ENCODE peak calls at places on chromosomes 12 and 14, in ten cellular contexts. One of them, this sample, is unnamed.

GRCh38 chr14:77965919-77966435 is 166.1 kb downstream of the ADCK1 start:
- DNase-seq in activated CD4-positive, alpha-beta T cell treated with anti-CD3 and anti-CD28 coated beads for 48 hours: peak; percentile 3
- DNase-seq in HEK293T: no peak
- DNase-seq in ureter: no peak
- DNase-seq in B cell: no peak
- DNase-seq in MM.1S: peak; percentile 12
- DNase-seq in CD8-positive, alpha-beta memory T cell: no peak
- DNase-seq in stimulated activated naive CD8-positive, alpha-beta T cell treated with anti-CD3 and anti-CD28 coated beads, Interleukin-15, Interleukin-2, amounts not matched to agents 100 U/mL and 50 U/mL, for 24 hours: no peak
- DNase-seq in stimulated activated CD8-positive, alpha-beta memory T cell treated with anti-CD3 and anti-CD28 coated beads, Interleukin-15, amount 100 ng/mL, for 24 hours: no peak
- DNase-seq in effector memory CD8-positive, alpha-beta T cell: no peak
- DNase-seq in this sample: peak; percentile 8

GRCh38 chr12:103626498-103626897 is 39.4 kb downstream of the STAB2 start:
- DNase-seq in stimulated activated CD8-positive, alpha-beta memory T cell treated with anti-CD3 and anti-CD28 coated beads, Interleukin-15, amount 100 ng/mL, for 24 hours: no peak
- DNase-seq in ureter: no peak
- DNase-seq in effector memory CD8-positive, alpha-beta T cell: no peak
- DNase-seq in activated CD4-positive, alpha-beta T cell treated with anti-CD3 and anti-CD28 coated beads for 48 hours: peak; percentile 17
- DNase-seq in MM.1S: no peak
- DNase-seq in CD8-positive, alpha-beta memory T cell: no peak
- DNase-seq in B cell: no peak
- DNase-seq in HEK293T: peak; percentile 33
- DNase-seq in stimulated activated naive CD8-positive, alpha-beta T cell treated with anti-CD3 and anti-CD28 coated beads, Interleukin-15, Interleukin-2, amounts not matched to agents 100 U/mL and 50 U/mL, for 24 hours: no peak
- DNase-seq in this sample: no peak

GRCh38 chr12:127238061-127238460 is 1028.9 kb upstream of the TMEM132C start:
- DNase-seq in ureter: no peak
- DNase-seq in stimulated activated CD8-positive, alpha-beta memory T cell treated with anti-CD3 and anti-CD28 coated beads, Interleukin-15, amount 100 ng/mL, for 24 hours: no peak
- DNase-seq in HEK293T: no peak
- DNase-seq in stimulated activated naive CD8-positive, alpha-beta T cell treated with anti-CD3 and anti-CD28 coated beads, Interleukin-15, Interleukin-2, amounts not matched to agents 100 U/mL and 50 U/mL, for 24 hours: no peak
- DNase-seq in CD8-positive, alpha-beta memory T cell: no peak
- DNase-seq in MM.1S: no peak
- DNase-seq in effector memory CD8-positive, alpha-beta T cell: no peak
- DNase-seq in activated CD4-positive, alpha-beta T cell treated with anti-CD3 and anti-CD28 coated beads for 48 hours: no peak
- DNase-seq in B cell: no peak
- DNase-seq in this sample: no peak

GRCh38 chr12:41903014-41903702 is 241.5 kb downstream of the GXYLT1 start:
- DNase-seq in ureter: no peak
- DNase-seq in stimulated activated CD8-positive, alpha-beta memory T cell treated with anti-CD3 and anti-CD28 coated beads, Interleukin-15, amount 100 ng/mL, for 24 hours: no peak
- DNase-seq in CD8-positive, alpha-beta memory T cell: no peak
- DNase-seq in HEK293T: no peak
- DNase-seq in stimulated activated naive CD8-positive, alpha-beta T cell treated with anti-CD3 and anti-CD28 coated beads, Interleukin-15, Interleukin-2, amounts not matched to agents 100 U/mL and 50 U/mL, for 24 hours: no peak
- DNase-seq in effector memory CD8-positive, alpha-beta T cell: no peak
- DNase-seq in MM.1S: no peak
- DNase-seq in B cell: no peak
- DNase-seq in activated CD4-positive, alpha-beta T cell treated with anti-CD3 and anti-CD28 coated beads for 48 hours: no peak
- DNase-seq in this sample: no peak

GRCh38 chr14:64550539-64551333 is 975 bp downstream of the PPP1R36 start:
- DNase-seq in MM.1S: no peak
- DNase-seq in effector memory CD8-positive, alpha-beta T cell: no peak
- DNase-seq in stimulated activated CD8-positive, alpha-beta memory T cell treated with anti-CD3 and anti-CD28 coated beads, Interleukin-15, amount 100 ng/mL, for 24 hours: no peak
- DNase-seq in HEK293T: no peak
- DNase-seq in CD8-positive, alpha-beta memory T cell: no peak
- DNase-seq in activated CD4-positive, alpha-beta T cell treated with anti-CD3 and anti-CD28 coated beads for 48 hours: no peak
- DNase-seq in ureter: no peak
- DNase-seq in B cell: no peak
- DNase-seq in stimulated activated naive CD8-positive, alpha-beta T cell treated with anti-CD3 and anti-CD28 coated beads, Interleukin-15, Interleukin-2, amounts not matched to agents 100 U/mL and 50 U/mL, for 24 hours: no peak
- DNase-seq in this sample: no peak

GRCh38 chr12:122615780-122616179 is 87.4 kb downstream of the HCAR2 start:
- DNase-seq in CD8-positive, alpha-beta memory T cell: no peak
- DNase-seq in activated CD4-positive, alpha-beta T cell treated with anti-CD3 and anti-CD28 coated beads for 48 hours: no peak
- DNase-seq in B cell: no peak
- DNase-seq in effector memory CD8-positive, alpha-beta T cell: no peak
- DNase-seq in MM.1S: no peak
- DNase-seq in stimulated activated CD8-positive, alpha-beta memory T cell treated with anti-CD3 and anti-CD28 coated beads, Interleukin-15, amount 100 ng/mL, for 24 hours: no peak
- DNase-seq in HEK293T: no peak
- DNase-seq in ureter: no peak
- DNase-seq in stimulated activated naive CD8-positive, alpha-beta T cell treated with anti-CD3 and anti-CD28 coated beads, Interleukin-15, Interleukin-2, amounts not matched to agents 100 U/mL and 50 U/mL, for 24 hours: no peak
- DNase-seq in this sample: no peak

GRCh38 chr12:57623385-57623784 is 9.6 kb downstream of the B4GALNT1 start:
- DNase-seq in activated CD4-positive, alpha-beta T cell treated with anti-CD3 and anti-CD28 coated beads for 48 hours: no peak
- DNase-seq in stimulated activated CD8-positive, alpha-beta memory T cell treated with anti-CD3 and anti-CD28 coated beads, Interleukin-15, amount 100 ng/mL, for 24 hours: no peak
- DNase-seq in B cell: no peak
- DNase-seq in effector memory CD8-positive, alpha-beta T cell: no peak
- DNase-seq in ureter: no peak
- DNase-seq in MM.1S: no peak
- DNase-seq in stimulated activated naive CD8-positive, alpha-beta T cell treated with anti-CD3 and anti-CD28 coated beads, Interleukin-15, Interleukin-2, amounts not matched to agents 100 U/mL and 50 U/mL, for 24 hours: no peak
- DNase-seq in HEK293T: no peak
- DNase-seq in CD8-positive, alpha-beta memory T cell: no peak
- DNase-seq in this sample: no peak

GRCh38 chr12:96248532-96248931 is 54.4 kb downstream of the ELK3 start:
- DNase-seq in effector memory CD8-positive, alpha-beta T cell: no peak
- DNase-seq in stimulated activated naive CD8-positive, alpha-beta T cell treated with anti-CD3 and anti-CD28 coated beads, Interleukin-15, Interleukin-2, amounts not matched to agents 100 U/mL and 50 U/mL, for 24 hours: no peak
- DNase-seq in CD8-positive, alpha-beta memory T cell: no peak
- DNase-seq in stimulated activated CD8-positive, alpha-beta memory T cell treated with anti-CD3 and anti-CD28 coated beads, Interleukin-15, amount 100 ng/mL, for 24 hours: no peak
- DNase-seq in B cell: no peak
- DNase-seq in HEK293T: no peak
- DNase-seq in ureter: no peak
- DNase-seq in MM.1S: no peak
- DNase-seq in activated CD4-positive, alpha-beta T cell treated with anti-CD3 and anti-CD28 coated beads for 48 hours: no peak
- DNase-seq in this sample: no peak

GRCh38 chr12:88753074-88753473 is 172.8 kb upstream of the KITLG start:
- DNase-seq in MM.1S: no peak
- DNase-seq in activated CD4-positive, alpha-beta T cell treated with anti-CD3 and anti-CD28 coated beads for 48 hours: no peak
- DNase-seq in stimulated activated CD8-positive, alpha-beta memory T cell treated with anti-CD3 and anti-CD28 coated beads, Interleukin-15, amount 100 ng/mL, for 24 hours: no peak
- DNase-seq in B cell: no peak
- DNase-seq in stimulated activated naive CD8-positive, alpha-beta T cell treated with anti-CD3 and anti-CD28 coated beads, Interleukin-15, Interleukin-2, amounts not matched to agents 100 U/mL and 50 U/mL, for 24 hours: no peak
- DNase-seq in effector memory CD8-positive, alpha-beta T cell: no peak
- DNase-seq in ureter: no peak
- DNase-seq in HEK293T: no peak
- DNase-seq in CD8-positive, alpha-beta memory T cell: no peak
- DNase-seq in this sample: no peak

GRCh38 chr14:62269204-62269603 is 507.0 kb downstream of the SNAPC1 start:
- DNase-seq in ureter: no peak
- DNase-seq in HEK293T: no peak
- DNase-seq in stimulated activated CD8-positive, alpha-beta memory T cell treated with anti-CD3 and anti-CD28 coated beads, Interleukin-15, amount 100 ng/mL, for 24 hours: no peak
- DNase-seq in MM.1S: no peak
- DNase-seq in stimulated activated naive CD8-positive, alpha-beta T cell treated with anti-CD3 and anti-CD28 coated beads, Interleukin-15, Interleukin-2, amounts not matched to agents 100 U/mL and 50 U/mL, for 24 hours: peak; percentile 11
- DNase-seq in activated CD4-positive, alpha-beta T cell treated with anti-CD3 and anti-CD28 coated beads for 48 hours: peak; percentile 25
- DNase-seq in B cell: no peak
- DNase-seq in effector memory CD8-positive, alpha-beta T cell: no peak
- DNase-seq in CD8-positive, alpha-beta memory T cell: no peak
- DNase-seq in this sample: no peak

GRCh38 chr14:66038214-66038977 is 447.8 kb upstream of the CCDC196 start:
- DNase-seq in effector memory CD8-positive, alpha-beta T cell: no peak
- DNase-seq in stimulated activated naive CD8-positive, alpha-beta T cell treated with anti-CD3 and anti-CD28 coated beads, Interleukin-15, Interleukin-2, amounts not matched to agents 100 U/mL and 50 U/mL, for 24 hours: no peak
- DNase-seq in ureter: peak; percentile 47
- DNase-seq in MM.1S: no peak
- DNase-seq in activated CD4-positive, alpha-beta T cell treated with anti-CD3 and anti-CD28 coated beads for 48 hours: no peak
- DNase-seq in HEK293T: peak; percentile 19
- DNase-seq in stimulated activated CD8-positive, alpha-beta memory T cell treated with anti-CD3 and anti-CD28 coated beads, Interleukin-15, amount 100 ng/mL, for 24 hours: no peak
- DNase-seq in CD8-positive, alpha-beta memory T cell: no peak
- DNase-seq in B cell: no peak
- DNase-seq in this sample: no peak

GRCh38 chr12:69189378-69189978 is 49.9 kb upstream of the CPSF6 start:
- DNase-seq in stimulated activated CD8-positive, alpha-beta memory T cell treated with anti-CD3 and anti-CD28 coated beads, Interleukin-15, amount 100 ng/mL, for 24 hours: no peak
- DNase-seq in activated CD4-positive, alpha-beta T cell treated with anti-CD3 and anti-CD28 coated beads for 48 hours: no peak
- DNase-seq in effector memory CD8-positive, alpha-beta T cell: no peak
- DNase-seq in ureter: no peak
- DNase-seq in CD8-positive, alpha-beta memory T cell: no peak
- DNase-seq in stimulated activated naive CD8-positive, alpha-beta T cell treated with anti-CD3 and anti-CD28 coated beads, Interleukin-15, Interleukin-2, amounts not matched to agents 100 U/mL and 50 U/mL, for 24 hours: no peak
- DNase-seq in B cell: no peak
- DNase-seq in MM.1S: no peak
- DNase-seq in HEK293T: no peak
- DNase-seq in this sample: no peak

GRCh38 chr12:70032076-70032475 is 207.0 kb downstream of the MYRFL start:
- DNase-seq in B cell: no peak
- DNase-seq in stimulated activated CD8-positive, alpha-beta memory T cell treated with anti-CD3 and anti-CD28 coated beads, Interleukin-15, amount 100 ng/mL, for 24 hours: no peak
- DNase-seq in ureter: no peak
- DNase-seq in stimulated activated naive CD8-positive, alpha-beta T cell treated with anti-CD3 and anti-CD28 coated beads, Interleukin-15, Interleukin-2, amounts not matched to agents 100 U/mL and 50 U/mL, for 24 hours: no peak
- DNase-seq in HEK293T: no peak
- DNase-seq in effector memory CD8-positive, alpha-beta T cell: no peak
- DNase-seq in CD8-positive, alpha-beta memory T cell: no peak
- DNase-seq in MM.1S: no peak
- DNase-seq in activated CD4-positive, alpha-beta T cell treated with anti-CD3 and anti-CD28 coated beads for 48 hours: no peak
- DNase-seq in this sample: no peak

GRCh38 chr12:120528861-120529525 is at the start of gene COQ5:
- DNase-seq in HEK293T: peak; percentile 84
- DNase-seq in B cell: peak; percentile 87
- DNase-seq in effector memory CD8-positive, alpha-beta T cell: peak; percentile 75
- DNase-seq in activated CD4-positive, alpha-beta T cell treated with anti-CD3 and anti-CD28 coated beads for 48 hours: peak; percentile 90
- DNase-seq in stimulated activated CD8-positive, alpha-beta memory T cell treated with anti-CD3 and anti-CD28 coated beads, Interleukin-15, amount 100 ng/mL, for 24 hours: peak; percentile 64
- DNase-seq in stimulated activated naive CD8-positive, alpha-beta T cell treated with anti-CD3 and anti-CD28 coated beads, Interleukin-15, Interleukin-2, amounts not matched to agents 100 U/mL and 50 U/mL, for 24 hours: peak; percentile 89
- DNase-seq in CD8-positive, alpha-beta memory T cell: peak; percentile 86
- DNase-seq in ureter: peak; percentile 91
- DNase-seq in MM.1S: peak; percentile 73
- DNase-seq in this sample: no peak

GRCh38 chr12:124299628-124300388 is 4.9 kb downstream of the RFLNA start:
- DNase-seq in HEK293T: no peak
- DNase-seq in activated CD4-positive, alpha-beta T cell treated with anti-CD3 and anti-CD28 coated beads for 48 hours: no peak
- DNase-seq in MM.1S: no peak
- DNase-seq in stimulated activated naive CD8-positive, alpha-beta T cell treated with anti-CD3 and anti-CD28 coated beads, Interleukin-15, Interleukin-2, amounts not matched to agents 100 U/mL and 50 U/mL, for 24 hours: no peak
- DNase-seq in ureter: no peak
- DNase-seq in CD8-positive, alpha-beta memory T cell: no peak
- DNase-seq in stimulated activated CD8-positive, alpha-beta memory T cell treated with anti-CD3 and anti-CD28 coated beads, Interleukin-15, amount 100 ng/mL, for 24 hours: no peak
- DNase-seq in B cell: no peak
- DNase-seq in effector memory CD8-positive, alpha-beta T cell: no peak
- DNase-seq in this sample: no peak

GRCh38 chr12:65977384-65977783 is 153.1 kb downstream of the HMGA2 start:
- DNase-seq in stimulated activated naive CD8-positive, alpha-beta T cell treated with anti-CD3 and anti-CD28 coated beads, Interleukin-15, Interleukin-2, amounts not matched to agents 100 U/mL and 50 U/mL, for 24 hours: no peak
- DNase-seq in B cell: no peak
- DNase-seq in effector memory CD8-positive, alpha-beta T cell: no peak
- DNase-seq in activated CD4-positive, alpha-beta T cell treated with anti-CD3 and anti-CD28 coated beads for 48 hours: no peak
- DNase-seq in MM.1S: no peak
- DNase-seq in HEK293T: no peak
- DNase-seq in stimulated activated CD8-positive, alpha-beta memory T cell treated with anti-CD3 and anti-CD28 coated beads, Interleukin-15, amount 100 ng/mL, for 24 hours: no peak
- DNase-seq in CD8-positive, alpha-beta memory T cell: no peak
- DNase-seq in ureter: no peak
- DNase-seq in this sample: no peak

GRCh38 chr14:77248666-77249065 is 22.3 kb downstream of the NGB start:
- DNase-seq in HEK293T: no peak
- DNase-seq in ureter: no peak
- DNase-seq in CD8-positive, alpha-beta memory T cell: no peak
- DNase-seq in stimulated activated naive CD8-positive, alpha-beta T cell treated with anti-CD3 and anti-CD28 coated beads, Interleukin-15, Interleukin-2, amounts not matched to agents 100 U/mL and 50 U/mL, for 24 hours: no peak
- DNase-seq in stimulated activated CD8-positive, alpha-beta memory T cell treated with anti-CD3 and anti-CD28 coated beads, Interleukin-15, amount 100 ng/mL, for 24 hours: no peak
- DNase-seq in activated CD4-positive, alpha-beta T cell treated with anti-CD3 and anti-CD28 coated beads for 48 hours: no peak
- DNase-seq in MM.1S: no peak
- DNase-seq in B cell: no peak
- DNase-seq in effector memory CD8-positive, alpha-beta T cell: no peak
- DNase-seq in this sample: no peak

GRCh38 chr12:119052001-119052400 is 70.7 kb downstream of the SRRM4 start:
- DNase-seq in ureter: no peak
- DNase-seq in MM.1S: no peak
- DNase-seq in stimulated activated naive CD8-positive, alpha-beta T cell treated with anti-CD3 and anti-CD28 coated beads, Interleukin-15, Interleukin-2, amounts not matched to agents 100 U/mL and 50 U/mL, for 24 hours: no peak
- DNase-seq in CD8-positive, alpha-beta memory T cell: no peak
- DNase-seq in effector memory CD8-positive, alpha-beta T cell: no peak
- DNase-seq in B cell: no peak
- DNase-seq in stimulated activated CD8-positive, alpha-beta memory T cell treated with anti-CD3 and anti-CD28 coated beads, Interleukin-15, amount 100 ng/mL, for 24 hours: no peak
- DNase-seq in activated CD4-positive, alpha-beta T cell treated with anti-CD3 and anti-CD28 coated beads for 48 hours: no peak
- DNase-seq in HEK293T: no peak
- DNase-seq in this sample: no peak

GRCh38 chr14:49659526-49660455 is 24.7 kb upstream of the DNAAF2 start:
- DNase-seq in activated CD4-positive, alpha-beta T cell treated with anti-CD3 and anti-CD28 coated beads for 48 hours: no peak
- DNase-seq in effector memory CD8-positive, alpha-beta T cell: no peak
- DNase-seq in HEK293T: no peak
- DNase-seq in stimulated activated naive CD8-positive, alpha-beta T cell treated with anti-CD3 and anti-CD28 coated beads, Interleukin-15, Interleukin-2, amounts not matched to agents 100 U/mL and 50 U/mL, for 24 hours: no peak
- DNase-seq in MM.1S: no peak
- DNase-seq in B cell: no peak
- DNase-seq in ureter: no peak
- DNase-seq in stimulated activated CD8-positive, alpha-beta memory T cell treated with anti-CD3 and anti-CD28 coated beads, Interleukin-15, amount 100 ng/mL, for 24 hours: no peak
- DNase-seq in CD8-positive, alpha-beta memory T cell: no peak
- DNase-seq in this sample: no peak

GRCh38 chr14:60878536-60878935 is 102.3 kb downstream of the TRMT5 start:
- DNase-seq in HEK293T: no peak
- DNase-seq in stimulated activated naive CD8-positive, alpha-beta T cell treated with anti-CD3 and anti-CD28 coated beads, Interleukin-15, Interleukin-2, amounts not matched to agents 100 U/mL and 50 U/mL, for 24 hours: no peak
- DNase-seq in effector memory CD8-positive, alpha-beta T cell: no peak
- DNase-seq in ureter: no peak
- DNase-seq in B cell: no peak
- DNase-seq in activated CD4-positive, alpha-beta T cell treated with anti-CD3 and anti-CD28 coated beads for 48 hours: no peak
- DNase-seq in CD8-positive, alpha-beta memory T cell: no peak
- DNase-seq in MM.1S: no peak
- DNase-seq in stimulated activated CD8-positive, alpha-beta memory T cell treated with anti-CD3 and anti-CD28 coated beads, Interleukin-15, amount 100 ng/mL, for 24 hours: no peak
- DNase-seq in this sample: no peak

GRCh38 chr12:101781834-101782543 is 42.7 kb upstream of the SYCP3 start:
- DNase-seq in activated CD4-positive, alpha-beta T cell treated with anti-CD3 and anti-CD28 coated beads for 48 hours: no peak
- DNase-seq in B cell: no peak
- DNase-seq in ureter: no peak
- DNase-seq in HEK293T: no peak
- DNase-seq in stimulated activated CD8-positive, alpha-beta memory T cell treated with anti-CD3 and anti-CD28 coated beads, Interleukin-15, amount 100 ng/mL, for 24 hours: no peak
- DNase-seq in CD8-positive, alpha-beta memory T cell: no peak
- DNase-seq in MM.1S: no peak
- DNase-seq in effector memory CD8-positive, alpha-beta T cell: no peak
- DNase-seq in stimulated activated naive CD8-positive, alpha-beta T cell treated with anti-CD3 and anti-CD28 coated beads, Interleukin-15, Interleukin-2, amounts not matched to agents 100 U/mL and 50 U/mL, for 24 hours: no peak
- DNase-seq in this sample: no peak

GRCh38 chr14:50667491-50668007 is 557 bp downstream of the SAV1 start:
- DNase-seq in stimulated activated naive CD8-positive, alpha-beta T cell treated with anti-CD3 and anti-CD28 coated beads, Interleukin-15, Interleukin-2, amounts not matched to agents 100 U/mL and 50 U/mL, for 24 hours: no peak
- DNase-seq in activated CD4-positive, alpha-beta T cell treated with anti-CD3 and anti-CD28 coated beads for 48 hours: no peak
- DNase-seq in HEK293T: peak; percentile 19
- DNase-seq in CD8-positive, alpha-beta memory T cell: peak; percentile 60
- DNase-seq in effector memory CD8-positive, alpha-beta T cell: peak; percentile 15
- DNase-seq in B cell: peak; percentile 65
- DNase-seq in MM.1S: peak; percentile 35
- DNase-seq in stimulated activated CD8-positive, alpha-beta memory T cell treated with anti-CD3 and anti-CD28 coated beads, Interleukin-15, amount 100 ng/mL, for 24 hours: no peak
- DNase-seq in ureter: peak; percentile 46
- DNase-seq in this sample: no peak

GRCh38 chr12:39902823-39903222 is 203.1 kb downstream of the SLC2A13 start:
- DNase-seq in activated CD4-positive, alpha-beta T cell treated with anti-CD3 and anti-CD28 coated beads for 48 hours: no peak
- DNase-seq in CD8-positive, alpha-beta memory T cell: no peak
- DNase-seq in stimulated activated CD8-positive, alpha-beta memory T cell treated with anti-CD3 and anti-CD28 coated beads, Interleukin-15, amount 100 ng/mL, for 24 hours: no peak
- DNase-seq in effector memory CD8-positive, alpha-beta T cell: no peak
- DNase-seq in B cell: no peak
- DNase-seq in stimulated activated naive CD8-positive, alpha-beta T cell treated with anti-CD3 and anti-CD28 coated beads, Interleukin-15, Interleukin-2, amounts not matched to agents 100 U/mL and 50 U/mL, for 24 hours: no peak
- DNase-seq in ureter: no peak
- DNase-seq in MM.1S: no peak
- DNase-seq in HEK293T: no peak
- DNase-seq in this sample: no peak

GRCh38 chr14:102057480-102058114 is 29.2 kb downstream of the HSP90AA1 start:
- DNase-seq in MM.1S: no peak
- DNase-seq in stimulated activated naive CD8-positive, alpha-beta T cell treated with anti-CD3 and anti-CD28 coated beads, Interleukin-15, Interleukin-2, amounts not matched to agents 100 U/mL and 50 U/mL, for 24 hours: no peak
- DNase-seq in effector memory CD8-positive, alpha-beta T cell: peak; percentile 30
- DNase-seq in activated CD4-positive, alpha-beta T cell treated with anti-CD3 and anti-CD28 coated beads for 48 hours: no peak
- DNase-seq in stimulated activated CD8-positive, alpha-beta memory T cell treated with anti-CD3 and anti-CD28 coated beads, Interleukin-15, amount 100 ng/mL, for 24 hours: no peak
- DNase-seq in HEK293T: no peak
- DNase-seq in CD8-positive, alpha-beta memory T cell: peak; percentile 51
- DNase-seq in ureter: no peak
- DNase-seq in B cell: no peak
- DNase-seq in this sample: no peak

GRCh38 chr14:73795974-73796373 is 55.7 kb upstream of the PTGR2 start:
- DNase-seq in activated CD4-positive, alpha-beta T cell treated with anti-CD3 and anti-CD28 coated beads for 48 hours: no peak
- DNase-seq in HEK293T: no peak
- DNase-seq in B cell: no peak
- DNase-seq in stimulated activated CD8-positive, alpha-beta memory T cell treated with anti-CD3 and anti-CD28 coated beads, Interleukin-15, amount 100 ng/mL, for 24 hours: no peak
- DNase-seq in CD8-positive, alpha-beta memory T cell: no peak
- DNase-seq in effector memory CD8-positive, alpha-beta T cell: no peak
- DNase-seq in stimulated activated naive CD8-positive, alpha-beta T cell treated with anti-CD3 and anti-CD28 coated beads, Interleukin-15, Interleukin-2, amounts not matched to agents 100 U/mL and 50 U/mL, for 24 hours: no peak
- DNase-seq in MM.1S: no peak
- DNase-seq in ureter: no peak
- DNase-seq in this sample: no peak

GRCh38 chr12:4379410-4379809 is at the start of gene FGF23:
- DNase-seq in stimulated activated naive CD8-positive, alpha-beta T cell treated with anti-CD3 and anti-CD28 coated beads, Interleukin-15, Interleukin-2, amounts not matched to agents 100 U/mL and 50 U/mL, for 24 hours: no peak
- DNase-seq in effector memory CD8-positive, alpha-beta T cell: no peak
- DNase-seq in CD8-positive, alpha-beta memory T cell: no peak
- DNase-seq in B cell: no peak
- DNase-seq in HEK293T: peak; percentile 64
- DNase-seq in activated CD4-positive, alpha-beta T cell treated with anti-CD3 and anti-CD28 coated beads for 48 hours: no peak
- DNase-seq in ureter: no peak
- DNase-seq in MM.1S: no peak
- DNase-seq in stimulated activated CD8-positive, alpha-beta memory T cell treated with anti-CD3 and anti-CD28 coated beads, Interleukin-15, amount 100 ng/mL, for 24 hours: no peak
- DNase-seq in this sample: no peak